ENCODE peak calls at places on chromosomes 3 and 15, in six cellular contexts. Y is psoas muscle, F is heart right ventricle, Z is ascending aorta, U is tibial nerve, O is bronchial epithelial cell. T is an unnamed sample.

GRCh38 chr3:70179111-70179510 is 133.3 kb downstream of the MDFIC2 start:
- DNase-seq in U (no peak), O (no peak), Y (no peak), F (no peak), Z (no peak), T (no peak)

GRCh38 chr3:179852117-179852886 is 184.4 kb downstream of the PEX5L start:
- DNase-seq in U (no peak), Z (no peak), Y (no peak), O (peak; percentile 50), F (no peak), T (no peak)

GRCh38 chr3:73637042-73637441 is 12.3 kb upstream of the PDZRN3 start:
- DNase-seq in Y (no peak), U (no peak), O (no peak), F (no peak), Z (no peak), T (no peak)

GRCh38 chr3:129534428-129535027 is 6.1 kb downstream of the RHO start:
- DNase-seq in O (no peak), Y (no peak), Z (no peak), F (no peak), U (no peak), T (no peak)

GRCh38 chr3:145058483-145058882 is 1086.9 kb downstream of the DIPK2A start:
- DNase-seq in U (no peak), O (peak; percentile 68), F (no peak), Z (no peak), Y (no peak), T (no peak)

GRCh38 chr15:59335197-59335786 is 37.4 kb downstream of the MYO1E start:
- DNase-seq in Y (no peak), U (no peak), F (no peak), Z (no peak), O (no peak), T (no peak)

GRCh38 chr3:141444586-141445285 is 42.1 kb upstream of the RASA2 start:
- DNase-seq in Z (no peak), F (no peak), U (no peak), Y (no peak), O (no peak), T (no peak)

GRCh38 chr3:70120360-70120966 is 120.9 kb downstream of the SAMMSON start:
- DNase-seq in Y (peak; percentile 25), F (peak; percentile 28), U (peak; percentile 38), O (peak; percentile 70), Z (no peak), T (peak; percentile 84)

GRCh38 chr3:129162729-129163579 is 2.1 kb upstream of the ISY1 start:
- DNase-seq in Z (no peak), U (no peak), O (no peak), F (no peak), Y (no peak), T (no peak)

GRCh38 chr3:8069981-8070380 is 431.6 kb upstream of the LMCD1 start:
- DNase-seq in O (no peak), F (no peak), Z (no peak), Y (no peak), U (no peak), T (no peak)

GRCh38 chr15:70503798-70504304 is 259.5 kb downstream of the UACA start:
- DNase-seq in F (no peak), U (no peak), Z (no peak), O (no peak), Y (no peak), T (no peak)

GRCh38 chr3:58534592-58535494 is 2.1 kb downstream of the ACOX2 start:
- DNase-seq in F (no peak), O (no peak), U (no peak), Y (no peak), Z (no peak), T (no peak)

GRCh38 chr3:57756528-57757401 is 656 bp downstream of the SLMAP start:
- DNase-seq in F (peak; percentile 42), Y (peak; percentile 63), Z (no peak), O (peak; percentile 63), U (no peak), T (peak; percentile 73)

GRCh38 chr15:68791431-68792283 is 29.0 kb downstream of the ANP32A start:
- DNase-seq in O (no peak), F (no peak), U (no peak), Z (no peak), Y (no peak), T (no peak)

GRCh38 chr3:72334681-72335457 is 513.4 kb downstream of the SHQ1 start:
- DNase-seq in F (no peak), Y (no peak), O (no peak), Z (no peak), U (no peak), T (no peak)

GRCh38 chr3:9508781-9509180 is 44.8 kb downstream of the LHFPL4 start:
- DNase-seq in F (no peak), Z (no peak), O (no peak), U (no peak), Y (no peak), T (no peak)

GRCh38 chr3:189945935-189946709 is 174.6 kb downstream of the P3H2 start:
- DNase-seq in F (no peak), U (no peak), O (no peak), Y (no peak), Z (no peak), T (no peak)

GRCh38 chr3:71585891-71586809 is 2.6 kb upstream of the FOXP1 start:
- DNase-seq in U (no peak), Z (no peak), F (no peak), O (peak; percentile 46), Y (no peak), T (no peak)

GRCh38 chr3:60048447-60048848 is 998.6 kb upstream of the CFAP20DC start:
- DNase-seq in Y (no peak), Z (no peak), F (no peak), U (no peak), O (no peak), T (no peak)

GRCh38 chr3:196207833-196208607 is 3.2 kb downstream of the ZDHHC19 start:
- DNase-seq in Z (no peak), F (no peak), U (no peak), Y (peak; percentile 58), O (no peak), T (peak; percentile 77)

GRCh38 chr15:101307048-101307896 is 12.2 kb upstream of the SNRPA1 start:
- DNase-seq in F (no peak), Y (no peak), U (no peak), Z (no peak), O (no peak), T (no peak)

GRCh38 chr3:114863848-114864247 is 283.2 kb downstream of the ZBTB20 start:
- DNase-seq in F (no peak), Y (no peak), Z (no peak), U (no peak), O (no peak), T (no peak)

GRCh38 chr3:128556949-128557348 is 63.9 kb upstream of the GATA2 start:
- DNase-seq in Y (no peak), O (no peak), U (no peak), Z (no peak), F (no peak), T (no peak)

GRCh38 chr3:15243822-15244482 is 37.9 kb downstream of the CAPN7 start:
- DNase-seq in O (no peak), Y (no peak), Z (no peak), F (no peak), U (no peak), T (no peak)
- H3K36me3 ChIP-seq in O (peaks cover 9% of the 10 kb centered on the region), Y (peaks cover 100% of the 10 kb centered on the region), Z (peaks cover 86% of the 10 kb centered on the region), F (peaks cover 97% of the 10 kb centered on the region), U (peaks cover 70% of the 10 kb centered on the region), T (peaks cover 21% of the 10 kb centered on the region)

GRCh38 chr3:136621628-136622027 is 130.6 kb downstream of the STAG1 start:
- DNase-seq in Y (no peak), Z (no peak), U (no peak), O (peak; percentile 69), F (no peak), T (no peak)

GRCh38 chr3:136612512-136612911 is 139.7 kb downstream of the STAG1 start:
- DNase-seq in Z (no peak), Y (no peak), O (no peak), F (no peak), U (no peak), T (no peak)

DNA sequence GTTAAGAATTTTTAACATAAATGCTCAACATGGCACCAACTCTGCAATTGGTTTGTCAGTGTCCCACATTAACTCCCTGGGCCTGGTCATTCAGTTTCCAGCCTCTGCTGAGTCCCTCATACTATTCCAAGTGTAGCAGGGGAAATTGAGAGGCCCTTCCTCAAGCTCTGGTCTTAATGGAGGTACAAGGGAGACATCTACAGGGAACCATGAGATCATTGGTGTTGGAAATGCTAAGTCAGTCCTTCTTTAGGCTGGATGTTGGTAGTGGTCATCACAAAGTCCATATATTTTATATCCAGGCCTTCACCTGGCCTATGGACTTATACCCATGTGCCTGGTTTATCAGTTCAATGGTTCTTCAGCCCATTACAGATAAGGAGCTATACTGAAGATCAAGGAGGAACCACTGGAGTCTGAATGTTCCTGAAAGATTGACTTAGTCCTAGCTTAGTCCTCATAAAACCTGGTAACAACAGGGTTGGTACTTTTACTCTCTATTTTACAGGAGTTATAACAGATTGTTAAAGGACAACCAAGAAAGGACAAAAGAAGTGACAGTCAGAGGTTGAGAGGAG is 135.0 kb downstream of the STAG1 start:
- DNase-seq in O (no peak), U (no peak), Y (no peak), Z (no peak), F (no peak), T (no peak)
- H3K36me3 ChIP-seq in O (peaks cover 1% of the 10 kb centered on the region), U (peaks cover 10% of the 10 kb centered on the region), Y (peaks cover 12% of the 10 kb centered on the region), Z (peaks cover 13% of the 10 kb centered on the region), F (peaks cover 20% of the 10 kb centered on the region), T (no peaks in the 10 kb centered on the region)

GRCh38 chr15:40927497-40928346 is 1.4 kb upstream of the DLL4 start:
- DNase-seq in Z (no peak), Y (peak; percentile 23), O (no peak), U (no peak), F (no peak), T (no peak)

GRCh38 chr15:40928975-40929729 is at the start of gene DLL4:
- DNase-seq in F (peak; percentile 72), U (no peak), Y (peak; percentile 56), O (no peak), Z (no peak), T (peak; percentile 61)

GRCh38 chr15:40929730-40930429 is 740 bp downstream of the DLL4 start:
- DNase-seq in U (no peak), O (no peak), Z (no peak), Y (peak; percentile 53), F (peak; percentile 62), T (peak; percentile 53)

GRCh38 chr15:40926659-40927496 is 2.3 kb upstream of the DLL4 start:
- DNase-seq in U (no peak), O (no peak), F (no peak), Y (no peak), Z (no peak), T (no peak)

GRCh38 chr15:40928351-40928974 is 677 bp upstream of the DLL4 start:
- DNase-seq in O (no peak), U (no peak), Z (no peak), Y (no peak), F (no peak), T (no peak)
- H3K36me3 ChIP-seq in O (no peaks in the 10 kb centered on the region), U (no peaks in the 10 kb centered on the region), Z (no peaks in the 10 kb centered on the region), Y (no peaks in the 10 kb centered on the region), F (peaks cover 24% of the 10 kb centered on the region), T (no peaks in the 10 kb centered on the region)

DNA sequence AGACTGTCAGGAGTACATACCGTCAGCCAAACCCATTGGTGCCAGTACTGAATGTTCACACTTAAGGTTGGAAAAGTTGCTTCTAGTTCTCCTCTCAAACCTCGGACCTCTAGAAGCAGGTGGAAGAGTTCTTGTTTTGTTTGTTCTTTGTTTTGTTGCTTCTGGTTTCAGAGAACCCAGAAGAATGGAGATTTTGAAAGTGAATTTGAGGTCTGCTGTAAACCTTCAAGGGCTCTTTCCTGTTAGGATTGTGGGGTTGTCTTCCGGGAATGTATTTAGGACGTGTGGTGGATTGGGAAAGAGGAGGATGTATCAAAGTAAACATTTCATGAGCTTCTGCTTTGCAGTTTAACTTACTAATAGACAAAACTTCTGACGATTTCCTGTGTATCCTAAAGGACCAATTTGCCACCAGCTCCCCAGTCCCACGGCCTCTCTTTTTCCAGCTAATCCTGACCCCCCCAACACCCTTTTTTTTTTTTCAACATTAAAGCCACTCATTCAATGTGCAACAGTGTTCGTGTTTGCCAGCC is 50.3 kb downstream of the FILIP1L start:
- DNase-seq in Y (no peak), Z (no peak), F (no peak), O (no peak), U (no peak), T (no peak)
- H3K36me3 ChIP-seq in Y (no peaks in the 10 kb centered on the region), Z (no peaks in the 10 kb centered on the region), F (no peaks in the 10 kb centered on the region), O (no peaks in the 10 kb centered on the region), U (no peaks in the 10 kb centered on the region), T (no peaks in the 10 kb centered on the region)